ENCODE peak calls at places on chromosomes 3 and 15, in seven cellular contexts. P is stomach, G is heart left ventricle, C is Peyer's patch, J is IMR-90, T is esophagus squamous epithelium, U is suprapubic skin. V is an unnamed sample.

GRCh38 chr3:13042932-13043275 is 30.3 kb downstream of the IQSEC1 start:
- DNase-seq in P (no peak), G (no peak), C (no peak), J (no peak), T (no peak), U (no peak), V (no peak)

GRCh38 chr15:44812029-44812517 is 75.7 kb downstream of the TRIM69 start:
- DNase-seq in P (peak; percentile 76), G (peak; percentile 37), C (no peak), J (no peak), T (no peak), U (no peak), V (peak; percentile 90)

GRCh38 chr3:198071602-198072285 is 111.7 kb downstream of the LMLN start:
- DNase-seq in P (no peak), G (no peak), C (no peak), J (peak; percentile 97), T (no peak), U (no peak), V (no peak)

GRCh38 chr3:177106184-177106583 is 91.1 kb downstream of the TBL1XR1 start:
- DNase-seq in P (no peak), G (no peak), C (no peak), J (no peak), T (no peak), U (no peak), V (no peak)

GRCh38 chr3:38834110-38834509 is 18.1 kb upstream of the SCN10A start:
- DNase-seq in P (no peak), G (peak; percentile 78), C (no peak), J (peak; percentile 81), T (no peak), U (peak; percentile 66), V (peak; percentile 9)

GRCh38 chr3:52436500-52437106 is 8.3 kb downstream of the SEMA3G start:
- DNase-seq in P (no peak), G (peak; percentile 53), C (no peak), J (peak; percentile 53), T (no peak), U (peak; percentile 66), V (no peak)

GRCh38 chr3:28286595-28286994 is 45.2 kb downstream of the CMC1 start:
- DNase-seq in P (no peak), G (no peak), C (no peak), J (peak; percentile 46), T (no peak), U (no peak), V (no peak)

GRCh38 chr15:85289677-85290365 is 90.6 kb upstream of the AKAP13 start:
- DNase-seq in P (peak; percentile 81), G (peak; percentile 65), C (no peak), J (peak; percentile 31), T (no peak), U (no peak), V (peak; percentile 40)

GRCh38 chr3:150168694-150169093 is 198.0 kb upstream of the PFN2 start:
- DNase-seq in P (no peak), G (peak; percentile 78), C (no peak), J (peak; percentile 44), T (no peak), U (no peak), V (no peak)

GRCh38 chr3:18222686-18223085 is 202.5 kb downstream of the SATB1 start:
- DNase-seq in P (no peak), G (no peak), C (no peak), J (no peak), T (no peak), U (no peak), V (no peak)

GRCh38 chr3:173730391-173730790 is 332.8 kb downstream of the NLGN1 start:
- DNase-seq in P (no peak), G (no peak), C (no peak), J (peak; percentile 25), T (no peak), U (no peak), V (no peak)

GRCh38 chr3:148957586-148957985 is 33.8 kb upstream of the GYG1 start:
- DNase-seq in P (no peak), G (no peak), C (no peak), J (no peak), T (no peak), U (no peak), V (no peak)

GRCh38 chr15:77305953-77306352 is 114.0 kb downstream of the PEAK1 start:
- DNase-seq in P (no peak), G (no peak), C (no peak), J (no peak), T (no peak), U (no peak), V (no peak)

GRCh38 chr3:106610362-106610997 is 741.7 kb upstream of the CBLB start:
- DNase-seq in P (no peak), G (no peak), C (no peak), J (peak; percentile 53), T (no peak), U (no peak), V (no peak)

GRCh38 chr3:156298938-156299337 is 178.6 kb downstream of the KCNAB1 start:
- DNase-seq in P (peak; percentile 34), G (peak; percentile 62), C (no peak), J (no peak), T (no peak), U (no peak), V (peak; percentile 45)

GRCh38 chr3:70064194-70064787 is 64.8 kb downstream of the SAMMSON start:
- DNase-seq in P (no peak), G (no peak), C (no peak), J (peak; percentile 38), T (no peak), U (no peak), V (no peak)

DNA sequence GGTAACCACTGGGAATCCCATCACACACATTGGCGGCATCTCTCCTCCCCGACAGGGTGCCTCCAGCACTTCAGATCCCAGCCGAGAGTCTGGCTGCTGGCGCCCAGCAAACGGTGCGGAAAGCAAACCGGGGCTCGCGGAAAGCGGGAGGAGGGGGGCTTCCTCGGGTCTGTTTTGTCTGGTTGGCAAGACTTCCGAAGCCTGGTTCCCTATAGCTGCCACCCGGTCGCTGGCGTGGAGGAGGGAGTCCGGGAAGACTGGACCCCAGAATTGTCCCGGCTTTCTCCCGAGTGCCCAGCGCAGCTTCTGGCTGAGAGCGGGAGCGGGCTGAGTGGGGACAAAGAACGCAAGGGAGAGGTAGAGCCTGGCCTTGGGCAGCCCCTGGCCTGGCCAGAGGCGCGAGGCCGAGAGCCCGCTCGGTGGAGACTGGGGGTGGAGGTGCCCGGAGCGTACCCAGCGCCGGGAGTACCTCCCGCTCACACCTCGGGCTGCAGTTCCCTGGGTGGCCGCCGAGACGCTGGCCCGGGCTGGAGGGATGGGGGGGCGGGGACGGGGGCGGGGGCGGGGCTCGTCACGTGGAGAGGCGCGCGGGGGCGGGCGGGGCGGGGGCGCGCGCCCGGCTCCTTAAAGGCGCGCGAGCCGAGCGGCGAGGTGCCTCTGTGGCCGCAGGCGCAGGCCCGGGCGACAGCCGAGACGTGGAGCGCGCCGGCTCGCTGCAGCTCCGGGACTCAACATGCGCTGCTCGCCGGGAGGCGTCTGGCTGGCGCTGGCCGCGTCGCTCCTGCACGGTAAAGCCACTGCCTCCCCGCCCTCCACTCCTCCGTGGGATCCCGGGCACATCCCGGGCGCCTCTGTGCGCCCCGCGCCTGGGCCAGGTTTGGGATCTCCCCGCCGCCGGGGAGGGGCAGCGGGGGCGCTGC is at the start of gene CHRNA7:
- DNase-seq in P (peak; percentile 76), G (peak; percentile 28), C (no peak), J (peak; percentile 3), T (no peak), U (peak; percentile 62), V (peak; percentile 65)
- H3K4me3 ChIP-seq in P (peak within 1 kb of the TSS; percentile 57), G (peak within 1 kb of the TSS; percentile 62), C (peak within 1 kb of the TSS; percentile 40), J (peak within 1 kb of the TSS; percentile 45), T (peak within 1 kb of the TSS; percentile 75), U (peak within 1 kb of the TSS; percentile 77), V (peak within 1 kb of the TSS; percentile 51)

GRCh38 chr3:170163956-170164645 is 17.4 kb downstream of the PHC3 start:
- DNase-seq in P (no peak), G (no peak), C (no peak), J (no peak), T (no peak), U (no peak), V (no peak)

GRCh38 chr3:170162052-170162451 is 19.5 kb downstream of the PHC3 start:
- DNase-seq in P (no peak), G (no peak), C (no peak), J (no peak), T (no peak), U (no peak), V (no peak)

GRCh38 chr3:170162630-170163029 is 18.9 kb downstream of the PHC3 start:
- DNase-seq in P (no peak), G (no peak), C (no peak), J (peak; percentile 42), T (no peak), U (no peak), V (no peak)

GRCh38 chr3:170159933-170160332 is 21.6 kb downstream of the PHC3 start:
- DNase-seq in P (no peak), G (no peak), C (no peak), J (no peak), T (no peak), U (no peak), V (no peak)

GRCh38 chr3:170164720-170165119 is 16.8 kb downstream of the PHC3 start:
- DNase-seq in P (no peak), G (no peak), C (no peak), J (no peak), T (no peak), U (no peak), V (peak; percentile 19)
- TF ChIP-seq POLR2A in P (no peak), G (no peak), C (no peak), J (no peak), T (no peak), U (no peak), V (no peak)

GRCh38 chr3:126927846-126928245 is 55.1 kb upstream of the PLXNA1 start:
- DNase-seq in P (no peak), G (no peak), C (no peak), J (no peak), T (no peak), U (no peak), V (no peak)
- TF ChIP-seq CTCF in P (no peak), G (no peak), C (no peak), J (no peak), T (no peak), U (no peak), V (no peak)

DNA sequence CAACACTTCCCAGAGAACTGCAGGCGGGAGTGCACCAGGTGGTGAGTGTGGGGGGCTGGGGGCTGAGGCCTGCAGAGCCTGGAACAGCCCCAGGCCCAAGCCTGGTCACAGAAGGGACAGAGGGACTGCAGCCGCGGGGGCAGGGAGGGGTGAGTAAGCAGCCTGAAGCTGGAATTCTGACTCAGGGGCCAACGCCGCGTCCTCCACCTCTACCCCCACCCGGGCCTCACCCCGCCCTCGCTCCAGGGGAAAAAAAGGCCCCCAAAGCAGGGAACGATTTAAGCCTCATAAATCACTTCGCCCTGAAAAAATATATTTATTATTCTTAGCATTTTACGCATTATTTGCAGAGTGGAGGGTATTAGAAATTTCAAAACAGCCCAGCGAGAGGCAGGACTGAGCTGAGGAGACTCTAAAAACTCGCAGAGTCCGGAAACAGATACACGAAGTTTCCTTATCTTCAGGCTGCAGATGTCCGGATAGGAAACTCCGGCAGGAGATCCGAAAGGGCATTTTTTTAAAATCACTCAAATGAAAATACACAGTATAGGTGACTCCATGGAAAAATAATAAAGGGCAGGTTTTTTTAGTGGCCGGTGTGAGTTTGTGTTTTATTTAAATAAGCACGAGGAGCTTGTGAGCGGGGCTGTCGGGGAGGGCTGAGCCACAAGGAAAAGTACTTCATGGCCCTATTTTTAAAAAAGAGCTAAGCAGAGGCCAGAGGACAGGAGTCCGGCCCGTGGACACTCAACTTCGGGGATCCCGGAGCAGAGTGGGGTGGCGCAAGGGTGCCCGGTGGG is 9.9 kb downstream of the GATA2 start:
- DNase-seq in P (no peak), G (peak; percentile 60), C (no peak), J (peak; percentile 84), T (no peak), U (no peak), V (no peak)
- H3K4me3 ChIP-seq in P (no peak overlapping the region), G (peak overlapping the region; percentile 60), C (no peak overlapping the region), J (no peak overlapping the region), T (peak overlapping the region; percentile 47), U (peak overlapping the region; percentile 68), V (no peak overlapping the region)